ENCODE peak calls at places on chromosomes 1 and 21, in four cellular contexts. R is HepG2, V is K562, I is SK-N-SH. G is an unnamed sample.

GRCh38 chr1:1137256-1138045 is 21.6 kb upstream of the C1orf159 start:
- DNase-seq in V (peak), R (no peak), I (no peak), G (no peak)

GRCh38 chr1:1757422-1758058 is 20.7 kb downstream of the NADK start:
- DNase-seq in R (no peak), I (no peak), V (no peak), G (no peak)

GRCh38 chr1:52574594-52574993 is 21.7 kb upstream of the TUT4 start:
- DNase-seq in R (no peak), V (no peak), I (no peak), G (no peak)

GRCh38 chr1:172630060-172630818 is 28.7 kb upstream of the FASLG start:
- DNase-seq in I (no peak), V (no peak), R (no peak), G (no peak)

GRCh38 chr1:43537423-43538142 is 6.9 kb downstream of the PTPRF start:
- DNase-seq in V (no peak), I (no peak), R (no peak), G (no peak)

GRCh38 chr21:33949516-33950424 is 34.2 kb upstream of the ATP5PO start:
- DNase-seq in V (no peak), R (no peak), I (no peak), G (peak)

GRCh38 chr1:171801395-171801990 is 20.0 kb downstream of the METTL13 start:
- DNase-seq in R (peak), V (peak), I (peak), G (no peak)

GRCh38 chr1:157132602-157133167 is 5.5 kb downstream of the ETV3 start:
- DNase-seq in R (no peak), V (no peak), I (no peak), G (no peak)

GRCh38 chr1:195939844-195940243 is 668.4 kb downstream of the KCNT2 start:
- DNase-seq in I (no peak), R (no peak), V (peak), G (no peak)

GRCh38 chr1:210597555-210598134 is 268.9 kb downstream of the HHAT start:
- DNase-seq in R (peak), V (peak), I (no peak), G (peak)

GRCh38 chr1:83857108-83857507 is 141.8 kb downstream of the TTLL7 start:
- DNase-seq in V (no peak), R (no peak), I (peak), G (no peak)

GRCh38 chr1:38114231-38114630 is 67.6 kb upstream of the POU3F1 start:
- DNase-seq in V (no peak), R (no peak), I (no peak), G (no peak)

GRCh38 chr1:164805399-164805798 is 246.4 kb downstream of the PBX1 start:
- DNase-seq in V (no peak), R (no peak), I (no peak), G (no peak)

GRCh38 chr1:12617901-12618660 is at the start of gene DHRS3:
- DNase-seq in V (peak), R (peak), I (peak), G (no peak)

GRCh38 chr1:63407002-63407401 is 39.6 kb downstream of the ALG6 start:
- DNase-seq in R (no peak), V (no peak), I (no peak), G (no peak)

GRCh38 chr1:5376538-5377247 is 615.5 kb downstream of the NPHP4 start:
- DNase-seq in V (no peak), I (no peak), R (no peak), G (no peak)

GRCh38 chr1:54094001-54094729 is 40.8 kb downstream of the TCEANC2 start:
- DNase-seq in V (no peak), I (no peak), R (peak), G (no peak)

GRCh38 chr1:52534928-52535764 is 17.7 kb downstream of the TUT4 start:
- DNase-seq in R (no peak), I (no peak), V (peak), G (no peak)

GRCh38 chr1:182565537-182565936 is 23.5 kb downstream of the RNASEL start:
- DNase-seq in V (no peak), I (no peak), R (no peak), G (no peak)

GRCh38 chr1:56170784-56171320 is 408.5 kb downstream of the PLPP3 start:
- DNase-seq in V (no peak), I (peak), R (no peak), G (no peak)

DNA sequence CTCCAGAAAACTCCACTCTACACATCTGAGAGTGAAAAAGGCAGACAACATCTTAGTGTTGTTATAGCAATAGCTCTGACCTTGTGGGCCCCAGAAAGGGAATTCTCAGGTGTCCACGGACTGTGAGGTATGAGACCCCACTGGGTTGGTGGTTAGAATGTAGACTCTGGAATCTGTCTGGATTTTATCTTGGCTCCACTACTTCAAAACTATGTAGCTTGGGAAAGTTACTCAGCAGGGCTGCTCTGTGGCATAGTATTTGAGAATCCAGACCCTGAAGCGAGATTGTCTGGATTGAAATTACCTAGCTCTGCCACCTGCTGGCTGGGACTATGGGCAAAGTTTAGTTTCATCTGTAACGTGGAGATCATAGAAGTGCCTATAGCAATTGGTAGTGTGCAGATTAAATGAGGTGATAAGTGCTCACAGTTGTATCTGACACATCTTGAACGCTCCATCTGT is 25.8 kb downstream of the PRDM2 start:
- DNase-seq in I (peak), V (no peak), R (peak), G (no peak)
- TF ChIP-seq TAF1 in I (no peak), V (no peak), R (no peak), G (no peak)

DNA sequence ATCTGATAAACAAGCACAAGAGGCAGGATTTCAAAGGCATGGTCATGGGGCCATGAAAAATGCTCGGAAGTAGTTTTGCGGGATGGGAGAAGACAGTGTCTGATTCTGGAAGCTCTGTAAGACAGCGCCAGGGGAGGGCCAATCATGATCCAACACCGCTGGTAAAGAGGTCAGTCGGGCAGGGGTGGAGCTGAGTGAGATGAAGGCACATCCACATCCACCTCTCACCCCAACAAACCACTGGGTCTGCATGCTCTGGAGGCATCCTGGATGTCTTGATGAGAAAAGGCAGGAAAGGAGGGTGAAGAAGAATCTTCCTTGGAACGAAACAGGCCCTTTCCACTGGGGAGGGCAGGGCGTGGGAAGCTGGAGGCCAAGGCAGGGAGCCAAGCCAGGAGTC is 288.3 kb downstream of the PCP4 start:
- DNase-seq in V (no peak), R (no peak), I (no peak), G (no peak)
- TF ChIP-seq MXI1 in V (no peak), R (no peak), I (no peak), G (no peak)

GRCh38 chr1:23480187-23481025 is 3.6 kb downstream of the ASAP3 start:
- DNase-seq in V (no peak), R (no peak), I (no peak), G (no peak)

GRCh38 chr1:23478896-23479790 is 4.8 kb downstream of the ASAP3 start:
- DNase-seq in V (peak), I (no peak), R (peak), G (no peak)

GRCh38 chr1:23475134-23475628 is 8.8 kb downstream of the ASAP3 start:
- DNase-seq in V (no peak), I (no peak), R (no peak), G (no peak)

GRCh38 chr1:23475641-23476040 is 8.3 kb downstream of the ASAP3 start:
- DNase-seq in I (no peak), R (no peak), V (no peak), G (no peak)

GRCh38 chr1:23477359-23478144 is 6.4 kb downstream of the ASAP3 start:
- DNase-seq in R (no peak), I (no peak), V (no peak), G (no peak)
- TF ChIP-seq TAF1 in R (no peak), I (no peak), V (no peak), G (no peak)

GRCh38 chr21:34988625-34989024 is 60.5 kb downstream of the RUNX1 start:
- DNase-seq in V (no peak), R (no peak), I (no peak), G (no peak)

GRCh38 chr21:34990842-34991241 is 58.3 kb downstream of the RUNX1 start:
- DNase-seq in I (no peak), R (peak), V (no peak), G (no peak)

GRCh38 chr21:34987673-34988072 is 61.4 kb downstream of the RUNX1 start:
- DNase-seq in I (no peak), R (no peak), V (no peak), G (no peak)

GRCh38 chr21:34988139-34988538 is 61.0 kb downstream of the RUNX1 start:
- DNase-seq in I (no peak), R (no peak), V (no peak), G (no peak)

DNA sequence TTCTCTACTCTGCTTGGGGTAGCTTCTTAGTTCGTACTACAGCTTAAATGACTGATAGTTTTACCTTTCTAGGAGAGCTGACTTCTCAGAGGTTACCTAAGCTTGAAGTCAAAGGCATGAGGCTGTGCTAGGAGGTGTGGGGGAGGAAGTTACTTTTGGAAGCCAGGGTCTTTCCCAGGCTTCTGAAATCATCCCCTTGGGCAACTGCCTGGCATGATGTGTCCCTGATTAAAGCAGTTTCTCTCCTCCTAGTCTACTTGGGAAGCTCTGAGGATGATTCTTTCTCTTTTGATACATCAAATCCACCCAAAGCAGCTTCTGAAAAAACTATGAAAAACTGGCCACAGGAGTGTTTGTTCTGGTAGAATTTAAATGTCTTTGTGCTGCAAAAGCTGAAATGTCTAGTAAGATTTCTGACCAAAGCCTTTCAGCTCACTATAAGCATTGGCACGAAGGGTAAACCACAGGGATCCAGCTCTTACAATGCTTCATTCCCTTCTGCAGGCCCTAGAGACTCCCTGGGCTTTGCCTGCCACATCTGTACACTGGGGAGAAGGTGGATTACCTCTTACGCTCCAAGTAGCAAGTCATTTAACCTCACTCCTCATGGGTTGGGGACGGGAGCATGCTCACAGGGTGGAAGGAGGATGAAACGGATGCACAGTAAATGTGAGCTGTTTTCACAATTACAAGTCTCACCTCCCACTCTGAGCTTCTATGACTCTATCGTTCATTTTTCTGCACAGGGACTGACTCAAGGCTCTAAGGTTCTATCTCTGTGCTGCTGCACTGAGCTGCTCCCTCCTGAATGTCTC is 59.6 kb downstream of the RUNX1 start:
- DNase-seq in I (no peak), V (no peak), R (no peak), G (no peak)
- TF ChIP-seq MXI1 in I (no peak), V (no peak), R (no peak), G (no peak)

GRCh38 chr1:15807121-15807520 is 328 bp downstream of the UQCRHL start:
- DNase-seq in I (no peak), V (no peak), R (no peak), G (no peak)

GRCh38 chr1:15799928-15800835 is 7.3 kb downstream of the UQCRHL start:
- DNase-seq in I (peak), R (peak), V (peak), G (no peak)

GRCh38 chr1:15804060-15804459 is 3.4 kb downstream of the UQCRHL start:
- DNase-seq in I (no peak), R (no peak), V (no peak), G (no peak)

GRCh38 chr1:15802234-15802965 is 5.0 kb downstream of the UQCRHL start:
- DNase-seq in I (no peak), V (no peak), R (no peak), G (no peak)

DNA sequence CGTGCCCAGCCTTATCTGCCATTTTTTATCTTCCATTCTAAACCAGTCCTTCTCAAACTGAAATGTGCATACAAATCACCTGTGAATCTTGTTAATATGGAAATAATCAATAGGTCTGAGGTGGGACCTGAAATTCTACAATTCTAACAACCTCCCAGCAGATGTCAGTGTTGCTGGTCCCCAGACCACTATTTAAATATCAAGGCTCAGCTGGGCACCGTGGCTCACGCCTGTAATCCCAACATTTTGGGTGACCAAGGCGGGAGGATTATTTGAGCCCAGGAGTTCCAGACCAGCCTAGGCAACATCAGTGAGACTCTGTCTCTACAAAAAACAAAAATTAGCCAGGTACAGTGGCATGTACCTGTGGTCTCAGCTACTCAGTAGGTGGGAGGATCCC is 4.1 kb downstream of the UQCRHL start:
- DNase-seq in I (peak), V (peak), R (peak), G (no peak)
- TF ChIP-seq TAF1 in I (no peak), V (no peak), R (no peak), G (no peak)

GRCh38 chr1:76949503-76949902 is 82.2 kb downstream of the ST6GALNAC5 start:
- DNase-seq in R (no peak), I (no peak), V (no peak), G (no peak)
- TF ChIP-seq MXI1 in R (no peak), I (no peak), V (no peak), G (no peak)